ENCODE peak calls at places on chromosomes 16 and 17, in five cellular contexts. V is ELR, M is breast epithelium, Z is GM13976, U is left ventricle myocardium inferior. P is an unnamed sample.

GRCh38 chr16:25110392-25110947 is 1.1 kb upstream of the LCMT1 start:
- DNase-seq in V (peak), M (no peak), Z (no peak), U (no peak), P (no peak)

GRCh38 chr17:78442648-78443128 is 64.2 kb downstream of the PGS1 start:
- DNase-seq in V (no peak), M (no peak), Z (no peak), U (peak), P (no peak)

GRCh38 chr17:41324180-41325075 is 8.9 kb upstream of the KRTAP17-1 start:
- DNase-seq in V (peak), M (no peak), Z (no peak), U (no peak), P (no peak)

GRCh38 chr17:75641343-75641742 is 8.1 kb downstream of the SMIM5 start:
- DNase-seq in V (no peak), M (no peak), Z (no peak), U (peak), P (no peak)

GRCh38 chr16:53515259-53515658 is 12.2 kb upstream of the AKTIP start:
- DNase-seq in V (peak), M (no peak), Z (no peak), U (no peak), P (no peak)

GRCh38 chr16:57628008-57628781 is at the start of gene ADGRG1:
- DNase-seq in V (peak), M (no peak), Z (peak), U (peak), P (peak)

GRCh38 chr16:79601092-79601977 is 798 bp upstream of the MAF start:
- DNase-seq in V (no peak), M (no peak), Z (peak), U (peak), P (no peak)

GRCh38 chr17:2238432-2239169 is 65.0 kb downstream of the SMG6 start:
- DNase-seq in V (no peak), M (no peak), Z (peak), U (peak), P (no peak)

GRCh38 chr17:77182205-77182604 is 41.4 kb downstream of the SEC14L1 start:
- DNase-seq in V (no peak), M (no peak), Z (peak), U (no peak), P (no peak)

GRCh38 chr16:12027091-12027490 is 50.6 kb downstream of the SNX29 start:
- DNase-seq in V (no peak), M (no peak), Z (no peak), U (no peak), P (no peak)

GRCh38 chr17:27315322-27315721 is 21.4 kb downstream of the WSB1 start:
- DNase-seq in V (no peak), M (peak), Z (no peak), U (peak), P (no peak)

GRCh38 chr17:65742433-65743312 is 181.2 kb upstream of the AXIN2 start:
- DNase-seq in V (peak), M (no peak), Z (no peak), U (no peak), P (peak)

GRCh38 chr16:81937305-81938038 is 73.8 kb downstream of the SDR42E1 start:
- DNase-seq in V (peak), M (no peak), Z (peak), U (peak), P (no peak)

GRCh38 chr16:27781195-27781524 is 231.2 kb downstream of the KATNIP start:
- DNase-seq in V (no peak), M (no peak), Z (no peak), U (peak), P (no peak)

GRCh38 chr17:48074322-48075054 is 26.3 kb downstream of the NFE2L1 start:
- DNase-seq in V (peak), M (peak), Z (peak), U (peak), P (no peak)

GRCh38 chr16:35409503-35409902 is 1950.1 kb downstream of the TP53TG3F start:
- DNase-seq in V (peak), M (no peak), Z (no peak), U (no peak), P (no peak)

GRCh38 chr17:46851029-46851741 is at the start of gene WNT9B:
- DNase-seq in V (no peak), M (no peak), Z (peak), U (no peak), P (no peak)

GRCh38 chr16:49461517-49461951 is 87.9 kb downstream of the C16orf78 start:
- DNase-seq in V (no peak), M (no peak), Z (no peak), U (no peak), P (no peak)

GRCh38 chr17:7438050-7438614 is 1.2 kb upstream of the FGF11 start:
- DNase-seq in V (no peak), M (peak), Z (no peak), U (peak), P (no peak)

GRCh38 chr17:47967607-47968252 is 3.2 kb upstream of the CDK5RAP3 start:
- DNase-seq in V (peak), M (no peak), Z (no peak), U (no peak), P (peak)

GRCh38 chr16:70804153-70804728 is 3.3 kb upstream of the VAC14 start:
- DNase-seq in V (peak), M (no peak), Z (no peak), U (no peak), P (peak)

GRCh38 chr16:4051591-4051990 is 64.7 kb downstream of the ADCY9 start:
- DNase-seq in V (no peak), M (no peak), Z (no peak), U (no peak), P (no peak)

GRCh38 chr17:9862191-9862590 is 36.5 kb downstream of the GLP2R start:
- DNase-seq in V (no peak), M (no peak), Z (no peak), U (no peak), P (no peak)

GRCh38 chr16:14302031-14302398 is 230.9 kb downstream of the MRTFB start:
- DNase-seq in V (peak), M (no peak), Z (peak), U (peak), P (peak)

GRCh38 chr17:48462946-48463345 is 32.9 kb upstream of the SKAP1 start:
- DNase-seq in V (no peak), M (no peak), Z (no peak), U (no peak), P (no peak)